ENCODE peak calls at places on chromosomes 2 and 18, in ten cellular contexts. K, W, Z, L, B, A, V, Y, N and R are unnamed samples. For H3K27me3, the result is how much of the 10 kb centered on the place peaks cover.

GRCh38 chr2:185628985-185629384 is 109.6 kb upstream of the FSIP2 start:
- DNase-seq in K (no peak), W (no peak), Z (peak), L (peak), B (peak), A (no peak), V (no peak), Y (no peak), N (no peak), R (peak)

GRCh38 chr18:44602845-44603244 is 77.8 kb upstream of the SETBP1 start:
- DNase-seq in K (no peak), W (no peak), Z (no peak), L (no peak), B (no peak), A (no peak), V (no peak), Y (no peak), N (peak), R (no peak)

GRCh38 chr2:120985997-120986651 is 250.5 kb downstream of the GLI2 start:
- DNase-seq in K (no peak), W (no peak), Z (peak), L (no peak), B (no peak), A (no peak), V (no peak), Y (no peak), N (no peak), R (no peak)

GRCh38 chr18:67705748-67706147 is 189.2 kb upstream of the DSEL start:
- DNase-seq in K (no peak), W (no peak), Z (no peak), L (no peak), B (no peak), A (no peak), V (no peak), Y (no peak), N (no peak), R (no peak)

GRCh38 chr18:58514773-58515172 is 114.1 kb downstream of the ALPK2 start:
- DNase-seq in K (no peak), W (no peak), Z (no peak), L (no peak), B (peak), A (no peak), V (no peak), Y (no peak), N (no peak), R (no peak)

GRCh38 chr2:192053921-192054320 is 140.8 kb downstream of the TMEFF2 start:
- DNase-seq in K (no peak), W (no peak), Z (peak), L (no peak), B (no peak), A (no peak), V (no peak), Y (no peak), N (no peak), R (no peak)

GRCh38 chr2:233480490-233481202 is 85.9 kb downstream of the USP40 start:
- DNase-seq in K (no peak), W (no peak), Z (peak), L (peak), B (no peak), A (no peak), V (no peak), Y (no peak), N (no peak), R (peak)

GRCh38 chr2:197556456-197556855 is 40.6 kb downstream of the MOB4 start:
- DNase-seq in K (no peak), W (no peak), Z (no peak), L (no peak), B (no peak), A (no peak), V (no peak), Y (no peak), N (no peak), R (no peak)

GRCh38 chr2:71857632-71858031 is 290.0 kb downstream of the CYP26B1 start:
- DNase-seq in K (no peak), W (no peak), Z (no peak), L (no peak), B (no peak), A (no peak), V (no peak), Y (no peak), N (no peak), R (no peak)

GRCh38 chr2:219253753-219254589 is at the start of gene TUBA4A:
- DNase-seq in K (peak), W (peak), Z (peak), L (peak), B (peak), A (peak), V (peak), Y (peak), N (peak), R (peak)

GRCh38 chr2:219252084-219252483 is 959 bp upstream of the TUBA4B start:
- DNase-seq in K (no peak), W (no peak), Z (no peak), L (peak), B (no peak), A (no peak), V (no peak), Y (no peak), N (no peak), R (no peak)

GRCh38 chr2:219252900-219253752 is at the start of gene TUBA4B:
- DNase-seq in K (peak), W (peak), Z (peak), L (peak), B (peak), A (no peak), V (peak), Y (no peak), N (peak), R (no peak)

GRCh38 chr2:219252570-219252899 is 508 bp upstream of the TUBA4B start:
- DNase-seq in K (no peak), W (no peak), Z (no peak), L (no peak), B (no peak), A (no peak), V (no peak), Y (no peak), N (no peak), R (no peak)

GRCh38 chr2:219254590-219255219 is 987 bp upstream of the TUBA4A start:
- DNase-seq in K (peak), W (no peak), Z (no peak), L (no peak), B (no peak), A (no peak), V (no peak), Y (no peak), N (no peak), R (no peak)
- H3K27me3 ChIP-seq in K (under half), W (under half), Z (under half), L (under half), B (under half), A (under half), V (under half), Y (under half), N (under half), R (under half)

GRCh38 chr2:238831177-238831576 is 16.7 kb upstream of the TWIST2 start:
- DNase-seq in K (no peak), W (no peak), Z (no peak), L (no peak), B (no peak), A (no peak), V (no peak), Y (no peak), N (no peak), R (no peak)
- H3K27me3 ChIP-seq in K (under half), W (under half), Z (under half), L (under half), B (under half), A (half or more), V (under half), Y (under half), N (half or more), R (under half)

DNA sequence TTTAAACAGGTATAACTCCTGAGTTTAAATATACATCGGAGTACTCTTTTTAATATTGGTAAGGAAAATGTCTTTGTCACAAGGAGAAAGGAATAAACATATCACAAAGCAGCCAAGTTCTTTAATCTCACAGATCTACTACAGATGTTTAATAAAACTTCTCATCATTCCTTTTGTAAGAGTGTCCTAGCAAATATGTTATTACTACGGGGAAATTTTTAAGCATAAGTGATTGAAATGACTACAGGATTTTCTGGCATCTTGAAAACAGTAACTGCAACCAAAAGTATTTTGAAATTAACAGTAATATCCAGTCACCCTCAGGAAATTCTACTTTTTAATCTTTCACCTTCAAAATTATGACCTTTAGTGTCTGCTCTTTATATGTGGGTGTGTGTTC is 403.1 kb downstream of the IRS1 start:
- DNase-seq in K (no peak), W (no peak), Z (no peak), L (no peak), B (no peak), A (no peak), V (no peak), Y (no peak), N (no peak), R (no peak)
- H3K27me3 ChIP-seq in K (under half), W (under half), Z (under half), L (under half), B (under half), A (under half), V (under half), Y (under half), N (under half), R (under half)

GRCh38 chr2:110744429-110744828 is 12.1 kb downstream of the ACOXL start:
- DNase-seq in K (no peak), W (no peak), Z (no peak), L (no peak), B (no peak), A (no peak), V (no peak), Y (no peak), N (peak), R (no peak)

GRCh38 chr2:110742412-110742811 is 10.0 kb downstream of the ACOXL start:
- DNase-seq in K (no peak), W (no peak), Z (no peak), L (no peak), B (no peak), A (no peak), V (no peak), Y (no peak), N (no peak), R (no peak)

GRCh38 chr2:110740747-110741349 is 8.5 kb downstream of the ACOXL start:
- DNase-seq in K (no peak), W (no peak), Z (no peak), L (no peak), B (no peak), A (no peak), V (no peak), Y (no peak), N (peak), R (no peak)

GRCh38 chr2:110743600-110743999 is 11.2 kb downstream of the ACOXL start:
- DNase-seq in K (no peak), W (no peak), Z (no peak), L (no peak), B (no peak), A (no peak), V (no peak), Y (no peak), N (no peak), R (no peak)

GRCh38 chr2:110741491-110741980 is 9.2 kb downstream of the ACOXL start:
- DNase-seq in K (no peak), W (peak), Z (no peak), L (no peak), B (peak), A (no peak), V (no peak), Y (no peak), N (peak), R (no peak)
- H3K27me3 ChIP-seq in K (under half), W (under half), Z (under half), L (under half), B (under half), A (half or more), V (under half), Y (under half), N (under half), R (under half)

DNA sequence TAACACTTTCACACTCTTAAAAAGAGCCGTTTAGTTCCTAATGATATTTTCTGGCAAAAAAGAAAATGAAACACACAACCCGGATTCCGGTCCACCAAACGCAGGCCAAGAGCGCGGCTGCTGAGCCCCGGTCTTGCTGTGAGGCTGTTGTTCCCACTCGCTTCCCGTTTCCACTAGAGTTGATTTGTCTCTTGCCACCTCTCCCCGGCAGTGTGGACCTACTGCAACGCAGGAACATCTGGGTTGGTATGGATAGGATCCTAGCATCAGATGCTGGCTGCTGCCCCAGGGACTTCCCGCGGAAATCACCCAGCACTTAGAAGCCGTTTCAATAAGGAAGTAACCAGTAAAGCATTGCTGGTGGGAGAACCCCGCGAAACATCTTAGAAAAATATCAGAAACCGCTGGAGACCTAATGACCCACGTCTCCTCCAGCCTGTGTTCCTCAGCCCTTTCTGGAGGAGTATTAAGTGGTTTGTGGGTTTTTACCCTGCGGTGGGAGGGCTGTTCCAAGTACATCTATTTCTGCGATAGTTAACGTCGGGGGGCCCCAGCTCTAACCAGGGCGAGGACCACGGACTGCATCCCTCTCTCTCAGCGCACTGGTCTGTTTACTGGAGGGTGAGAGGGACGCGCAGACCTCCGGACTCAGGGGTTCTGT is 928 bp downstream of the DOCK10 start:
- DNase-seq in K (peak), W (peak), Z (peak), L (peak), B (peak), A (no peak), V (peak), Y (no peak), N (no peak), R (no peak)
- H3K27me3 ChIP-seq in K (under half), W (under half), Z (under half), L (under half), B (under half), A (half or more), V (under half), Y (under half), N (half or more), R (half or more)

DNA sequence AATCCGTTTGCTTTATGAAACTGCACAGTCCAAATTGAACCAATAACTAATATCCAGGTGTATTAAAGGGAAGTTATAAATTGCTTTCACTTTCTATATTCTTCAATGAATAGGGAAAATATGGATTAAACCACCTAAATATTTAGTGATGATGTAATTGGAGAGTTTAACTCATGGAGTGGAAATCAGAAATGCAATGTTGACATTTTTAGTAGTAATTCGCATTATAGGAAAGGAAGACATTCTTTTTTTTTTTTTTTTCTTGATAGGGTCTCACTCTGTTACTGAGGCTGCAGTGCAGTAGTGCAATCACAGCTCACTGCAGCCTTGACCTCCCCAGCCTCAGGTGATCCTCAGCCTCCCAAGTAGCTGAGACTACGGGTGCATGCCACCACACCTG is 321.9 kb downstream of the RNF144A start:
- DNase-seq in K (no peak), W (no peak), Z (no peak), L (no peak), B (no peak), A (no peak), V (no peak), Y (no peak), N (no peak), R (no peak)
- H3K27me3 ChIP-seq in K (under half), W (under half), Z (under half), L (under half), B (under half), A (under half), V (under half), Y (under half), N (under half), R (under half)

GRCh38 chr2:199460808-199461454 is 3.2 kb upstream of the SATB2 start:
- DNase-seq in K (no peak), W (no peak), Z (no peak), L (no peak), B (no peak), A (no peak), V (no peak), Y (no peak), N (no peak), R (no peak)
- H3K27me3 ChIP-seq in K (half or more), W (under half), Z (half or more), L (half or more), B (under half), A (half or more), V (half or more), Y (under half), N (under half), R (half or more)

GRCh38 chr2:124080281-124081153 is 55.4 kb downstream of the CNTNAP5 start:
- DNase-seq in K (no peak), W (no peak), Z (no peak), L (no peak), B (no peak), A (no peak), V (no peak), Y (no peak), N (no peak), R (no peak)
- H3K27me3 ChIP-seq in K (under half), W (under half), Z (under half), L (under half), B (under half), A (under half), V (under half), Y (under half), N (under half), R (under half)